ENCODE peak calls at places on chromosomes 6 and 20, in six cellular contexts. One of them, this sample, is unnamed.

GRCh38 chr6:151341481-151342195 is 49.7 kb downstream of the ZBTB2 start:
- DNase-seq in ovary: no peak
- DNase-seq in left lung: no peak
- DNase-seq in astrocyte of the spinal cord: no peak
- DNase-seq in cardiac fibroblast: no peak
- DNase-seq in stromal cell of bone marrow: no peak
- DNase-seq in this sample: no peak

GRCh38 chr20:4666001-4666470 is 55.7 kb upstream of the PRND start:
- DNase-seq in stromal cell of bone marrow: peak; percentile 18
- DNase-seq in left lung: no peak
- DNase-seq in ovary: no peak
- DNase-seq in astrocyte of the spinal cord: peak; percentile 45
- DNase-seq in cardiac fibroblast: peak; percentile 42
- DNase-seq in this sample: no peak

GRCh38 chr6:18101271-18101670 is 21.2 kb downstream of the NHLRC1 start:
- DNase-seq in ovary: no peak
- DNase-seq in left lung: no peak
- DNase-seq in cardiac fibroblast: no peak
- DNase-seq in astrocyte of the spinal cord: peak; percentile 41
- DNase-seq in stromal cell of bone marrow: peak; percentile 21
- DNase-seq in this sample: no peak

GRCh38 chr20:47696856-47697255 is 88.4 kb downstream of the SULF2 start:
- DNase-seq in ovary: no peak
- DNase-seq in astrocyte of the spinal cord: no peak
- DNase-seq in stromal cell of bone marrow: no peak
- DNase-seq in cardiac fibroblast: no peak
- DNase-seq in left lung: no peak
- DNase-seq in this sample: no peak

GRCh38 chr6:127918506-127919427 is 17.9 kb upstream of the THEMIS start:
- DNase-seq in cardiac fibroblast: no peak
- DNase-seq in ovary: no peak
- DNase-seq in astrocyte of the spinal cord: no peak
- DNase-seq in stromal cell of bone marrow: no peak
- DNase-seq in left lung: no peak
- DNase-seq in this sample: no peak

GRCh38 chr20:1818247-1818840 is 76.9 kb upstream of the SIRPA start:
- DNase-seq in stromal cell of bone marrow: no peak
- DNase-seq in astrocyte of the spinal cord: no peak
- DNase-seq in cardiac fibroblast: no peak
- DNase-seq in ovary: no peak
- DNase-seq in left lung: no peak
- DNase-seq in this sample: no peak

GRCh38 chr20:50338479-50339195 is 148.0 kb downstream of the CEBPB start:
- DNase-seq in left lung: no peak
- DNase-seq in stromal cell of bone marrow: no peak
- DNase-seq in cardiac fibroblast: peak; percentile 31
- DNase-seq in astrocyte of the spinal cord: peak; percentile 55
- DNase-seq in ovary: no peak
- DNase-seq in this sample: peak; percentile 61

GRCh38 chr6:132798820-132799538 is 542 bp upstream of the SLC18B1 start:
- DNase-seq in left lung: peak; percentile 78
- DNase-seq in cardiac fibroblast: peak; percentile 65
- DNase-seq in stromal cell of bone marrow: no peak
- DNase-seq in ovary: peak; percentile 64
- DNase-seq in astrocyte of the spinal cord: peak; percentile 80
- DNase-seq in this sample: peak; percentile 75

GRCh38 chr6:111550195-111550594 is 55.5 kb downstream of the TRAF3IP2 start:
- DNase-seq in ovary: no peak
- DNase-seq in astrocyte of the spinal cord: no peak
- DNase-seq in stromal cell of bone marrow: no peak
- DNase-seq in left lung: no peak
- DNase-seq in cardiac fibroblast: no peak
- DNase-seq in this sample: no peak

GRCh38 chr20:2874456-2874855 is 1.2 kb downstream of the PTPRA start:
- DNase-seq in astrocyte of the spinal cord: peak; percentile 12
- DNase-seq in ovary: no peak
- DNase-seq in cardiac fibroblast: no peak
- DNase-seq in stromal cell of bone marrow: no peak
- DNase-seq in left lung: no peak
- DNase-seq in this sample: no peak

GRCh38 chr6:90083891-90084290 is 189.6 kb downstream of the GJA10 start:
- DNase-seq in cardiac fibroblast: no peak
- DNase-seq in stromal cell of bone marrow: no peak
- DNase-seq in left lung: no peak
- DNase-seq in astrocyte of the spinal cord: no peak
- DNase-seq in ovary: no peak
- DNase-seq in this sample: no peak

GRCh38 chr6:90249044-90249443 is 47.6 kb downstream of the BACH2 start:
- DNase-seq in ovary: no peak
- DNase-seq in astrocyte of the spinal cord: no peak
- DNase-seq in cardiac fibroblast: no peak
- DNase-seq in left lung: no peak
- DNase-seq in stromal cell of bone marrow: peak; percentile 12
- DNase-seq in this sample: no peak

GRCh38 chr6:42366999-42367352 is 84.8 kb downstream of the TRERF1 start:
- DNase-seq in ovary: no peak
- DNase-seq in cardiac fibroblast: no peak
- DNase-seq in stromal cell of bone marrow: no peak
- DNase-seq in left lung: no peak
- DNase-seq in astrocyte of the spinal cord: no peak
- DNase-seq in this sample: no peak

GRCh38 chr20:43843096-43843964 is 71.3 kb upstream of the TOX2 start:
- DNase-seq in cardiac fibroblast: peak; percentile 83
- DNase-seq in astrocyte of the spinal cord: peak; percentile 81
- DNase-seq in stromal cell of bone marrow: peak; percentile 86
- DNase-seq in ovary: no peak
- DNase-seq in left lung: no peak
- DNase-seq in this sample: peak; percentile 13

GRCh38 chr6:103734016-103734415 is 1125.7 kb downstream of the HACE1 start:
- DNase-seq in stromal cell of bone marrow: no peak
- DNase-seq in cardiac fibroblast: no peak
- DNase-seq in ovary: no peak
- DNase-seq in left lung: no peak
- DNase-seq in astrocyte of the spinal cord: no peak
- DNase-seq in this sample: no peak

GRCh38 chr6:43673444-43674063 is 14.0 kb downstream of the MRPS18A start:
- DNase-seq in ovary: peak; percentile 68
- DNase-seq in cardiac fibroblast: no peak
- DNase-seq in astrocyte of the spinal cord: no peak
- DNase-seq in left lung: no peak
- DNase-seq in stromal cell of bone marrow: no peak
- DNase-seq in this sample: no peak

GRCh38 chr20:483791-484644 is 21.7 kb upstream of the TBC1D20 start:
- DNase-seq in cardiac fibroblast: peak; percentile 17
- DNase-seq in left lung: no peak
- DNase-seq in ovary: peak; percentile 51
- DNase-seq in stromal cell of bone marrow: no peak
- DNase-seq in astrocyte of the spinal cord: no peak
- DNase-seq in this sample: no peak

GRCh38 chr6:10999994-11000393 is 44.1 kb downstream of the ELOVL2 start:
- DNase-seq in cardiac fibroblast: peak; percentile 83
- DNase-seq in stromal cell of bone marrow: peak; percentile 67
- DNase-seq in ovary: no peak
- DNase-seq in astrocyte of the spinal cord: peak; percentile 62
- DNase-seq in left lung: no peak
- DNase-seq in this sample: no peak